ENCODE peak calls at places on chromosomes 2 and 18, in seven cellular contexts. Z is K562, U is GM12891, H is GM12878, W is SK-N-SH, A is HepG2, S is H1. O is an unnamed sample.

GRCh38 chr2:222176890-222177289 is 121.9 kb downstream of the PAX3 start:
- DNase-seq in W (no peak), Z (no peak), A (no peak), S (no peak), H (no peak), U (no peak), O (no peak)

GRCh38 chr2:106965611-106966010 is 79.6 kb upstream of the ST6GAL2 start:
- DNase-seq in Z (no peak), S (no peak), H (no peak), W (no peak), A (no peak), U (no peak), O (no peak)

GRCh38 chr2:6791682-6792081 is 74.0 kb downstream of the CMPK2 start:
- DNase-seq in A (no peak), H (no peak), Z (peak), S (no peak), U (no peak), W (no peak), O (no peak)

GRCh38 chr2:12168354-12169059 is 422.1 kb downstream of the LPIN1 start:
- DNase-seq in A (no peak), S (no peak), Z (no peak), U (no peak), H (no peak), W (no peak), O (no peak)

GRCh38 chr2:28449489-28450395 is 46.1 kb upstream of the PLB1 start:
- DNase-seq in U (no peak), Z (peak), S (no peak), A (no peak), H (no peak), W (no peak), O (no peak)

GRCh38 chr18:37476182-37476581 is 89.4 kb downstream of the CELF4 start:
- DNase-seq in Z (peak), U (peak), H (no peak), S (no peak), W (peak), A (peak), O (peak)

GRCh38 chr2:28358668-28359201 is 33.9 kb upstream of the FOSL2 start:
- DNase-seq in A (no peak), U (no peak), W (no peak), Z (no peak), H (no peak), S (no peak), O (no peak)

GRCh38 chr2:207854484-207855386 is 85.0 kb upstream of the FZD5 start:
- DNase-seq in U (no peak), H (no peak), S (no peak), W (no peak), Z (no peak), A (no peak), O (no peak)

GRCh38 chr2:239035361-239035814 is 187.5 kb downstream of the TWIST2 start:
- DNase-seq in H (no peak), A (no peak), Z (peak), S (no peak), U (peak), W (peak), O (peak)

DNA sequence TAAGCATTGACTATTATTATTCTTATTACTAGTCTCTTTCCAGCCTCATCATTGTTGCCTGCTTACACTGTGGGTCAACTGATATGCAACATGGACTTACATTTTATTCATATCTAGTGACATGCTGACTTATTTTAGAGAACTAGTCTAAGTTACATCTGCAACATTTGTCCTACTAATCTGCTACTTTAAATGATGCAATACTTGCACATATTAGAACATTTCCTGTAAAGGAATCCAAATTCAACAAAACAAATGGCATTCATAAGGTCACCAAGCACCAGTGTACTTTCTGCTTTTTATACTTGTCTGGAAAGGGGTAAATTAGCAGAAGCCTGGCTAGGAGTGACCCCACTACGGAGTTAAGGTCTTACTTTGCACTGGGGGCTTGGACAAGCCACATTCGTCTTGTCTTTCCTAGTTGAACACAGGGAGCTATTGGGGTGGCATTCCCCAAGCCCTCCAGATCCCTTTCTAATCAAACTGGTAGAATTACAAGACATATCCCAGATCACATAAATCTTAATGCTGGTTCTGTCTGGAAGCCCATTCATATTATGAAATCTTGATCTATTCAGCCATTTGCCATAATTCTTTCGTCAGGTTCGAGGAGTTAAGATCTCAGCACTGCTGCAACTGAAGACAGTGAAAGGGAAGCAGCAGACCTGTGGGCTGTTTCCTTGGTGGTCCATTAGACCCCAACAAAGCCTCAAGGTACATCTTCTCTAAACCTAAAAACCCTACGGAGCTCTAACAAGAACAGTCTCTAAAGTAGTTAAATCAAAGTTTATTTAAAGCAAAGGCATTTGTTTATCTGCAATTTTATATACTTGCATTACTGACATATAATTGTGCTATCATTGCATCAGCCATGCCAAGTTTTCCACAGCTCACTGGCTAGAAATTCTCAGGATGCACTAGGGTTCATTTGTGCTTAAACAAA is 49.9 kb upstream of the RTN4 start:
- DNase-seq in U (no peak), Z (no peak), S (no peak), W (no peak), H (no peak), A (no peak), O (no peak)
- TF ChIP-seq POLR2AphosphoS5 in U (no peak), Z (no peak), S (no peak), W (no peak), H (no peak), A (no peak), O (no peak)

GRCh38 chr2:647003-647560 is 30.1 kb downstream of the TMEM18 start:
- DNase-seq in H (no peak), A (no peak), S (no peak), U (no peak), W (no peak), Z (no peak), O (no peak)

GRCh38 chr2:649461-650342 is 27.5 kb downstream of the TMEM18 start:
- DNase-seq in S (no peak), H (no peak), W (no peak), Z (no peak), A (no peak), U (no peak), O (no peak)

GRCh38 chr2:650343-651310 is 26.6 kb downstream of the TMEM18 start:
- DNase-seq in S (no peak), Z (no peak), A (no peak), U (no peak), H (no peak), W (no peak), O (no peak)

GRCh38 chr2:647691-648231 is 29.4 kb downstream of the TMEM18 start:
- DNase-seq in H (no peak), A (no peak), S (no peak), W (no peak), Z (no peak), U (no peak), O (no peak)

GRCh38 chr2:648476-649424 is 28.5 kb downstream of the TMEM18 start:
- DNase-seq in Z (no peak), S (no peak), W (no peak), A (no peak), U (no peak), H (no peak), O (no peak)
- TF ChIP-seq TAF1 in Z (no peak), S (no peak), W (no peak), A (no peak), U (no peak), H (no peak), O (no peak)

GRCh38 chr2:128318776-128319456 is at the start of gene HS6ST1:
- DNase-seq in U (peak), Z (peak), W (peak), S (no peak), A (peak), H (no peak), O (peak)
- TF ChIP-seq POLR2AphosphoS5 in U (no peak), Z (no peak), W (no peak), S (peak), A (no peak), H (no peak), O (no peak)

GRCh38 chr18:38502539-38502938 is 936.9 kb upstream of the CELF4 start:
- DNase-seq in W (no peak), Z (no peak), H (no peak), S (no peak), A (no peak), U (no peak), O (no peak)

GRCh38 chr18:38496222-38496810 is 930.7 kb upstream of the CELF4 start:
- DNase-seq in Z (no peak), U (no peak), A (no peak), H (no peak), S (no peak), W (no peak), O (no peak)

GRCh38 chr18:38493991-38494559 is 928.5 kb upstream of the CELF4 start:
- DNase-seq in Z (no peak), W (no peak), U (no peak), A (no peak), H (no peak), S (no peak), O (no peak)

GRCh38 chr18:38497281-38497680 is 931.7 kb upstream of the CELF4 start:
- DNase-seq in H (no peak), U (no peak), A (no peak), W (no peak), Z (no peak), S (no peak), O (no peak)
- TF ChIP-seq TAF1 in H (no peak), U (no peak), A (no peak), W (no peak), Z (no peak), S (no peak), O (no peak)

DNA sequence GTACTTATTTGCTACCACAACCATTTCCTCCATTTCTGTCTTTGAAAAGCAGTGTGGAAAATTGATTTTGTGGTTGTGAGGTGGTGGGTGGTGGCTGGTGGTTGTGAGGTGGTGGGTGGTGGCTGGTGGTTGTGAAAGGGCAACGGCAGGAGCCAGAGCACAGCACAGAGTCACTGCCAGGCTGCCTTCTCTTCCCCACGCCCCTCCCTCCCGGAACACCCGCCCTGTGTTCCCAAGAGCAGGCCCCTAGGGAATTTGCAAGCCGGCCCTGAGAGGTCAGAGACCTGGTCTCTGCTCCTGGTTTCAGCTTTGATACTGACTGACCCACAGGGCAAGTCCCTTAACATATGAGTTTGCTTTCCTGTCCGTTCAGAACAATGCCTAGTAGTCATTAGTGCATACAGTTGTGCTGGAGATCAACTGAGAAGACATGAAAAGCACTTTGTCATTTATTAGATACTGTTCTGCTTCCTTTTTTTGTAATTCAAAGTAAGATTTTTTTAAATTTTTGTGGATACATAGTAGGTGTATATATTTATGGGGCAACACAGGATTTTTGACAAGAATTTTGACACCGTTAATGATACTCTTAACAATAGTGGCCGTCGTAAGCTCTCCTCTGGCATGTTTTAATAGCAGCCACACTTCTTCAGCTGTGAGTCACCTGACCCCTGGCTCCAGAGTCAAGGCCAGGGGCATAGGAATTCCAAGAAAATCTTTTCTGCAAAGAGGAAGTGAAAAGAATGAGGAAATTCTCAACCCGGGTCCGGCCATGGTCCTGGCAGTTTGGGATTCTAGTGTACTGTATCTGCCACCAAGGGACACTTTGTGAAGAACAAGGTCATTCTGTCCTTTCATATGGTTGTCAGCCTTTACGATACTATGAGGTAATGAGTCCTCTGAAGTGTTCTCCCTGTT is 53.2 kb downstream of the ITGA6 start:
- DNase-seq in A (peak), S (no peak), Z (no peak), W (no peak), U (no peak), H (no peak), O (no peak)
- TF ChIP-seq POLR2AphosphoS5 in A (no peak), S (no peak), Z (no peak), W (no peak), U (no peak), H (no peak), O (no peak)

DNA sequence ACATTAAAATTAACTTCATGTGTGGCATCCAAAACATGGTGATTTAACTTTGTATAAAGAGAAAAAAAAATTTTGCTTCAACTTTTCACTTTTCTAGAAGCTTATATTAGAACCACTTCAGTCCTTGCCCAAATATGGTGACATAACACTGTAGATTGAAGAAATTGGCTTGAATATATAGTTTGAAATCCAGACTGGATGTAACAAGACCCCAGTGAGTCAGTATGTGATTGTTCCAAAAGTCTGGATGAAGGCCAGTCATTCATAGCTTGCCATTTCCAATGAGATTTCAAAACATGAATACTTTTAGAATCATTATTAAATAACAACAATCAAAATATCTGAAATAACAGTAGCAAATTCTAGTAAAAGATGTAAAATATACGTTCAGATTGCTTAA is 104.8 kb upstream of the FN1 start:
- DNase-seq in S (no peak), H (no peak), Z (no peak), W (no peak), U (no peak), A (no peak), O (no peak)
- TF ChIP-seq TAF1 in S (no peak), H (no peak), Z (no peak), W (no peak), U (no peak), A (no peak), O (no peak)

GRCh38 chr2:31078579-31079105 is 59.6 kb downstream of the GALNT14 start:
- DNase-seq in Z (no peak), W (no peak), S (no peak), A (no peak), H (no peak), U (no peak), O (no peak)
- TF ChIP-seq POLR2AphosphoS5 in Z (no peak), W (no peak), S (no peak), A (no peak), H (no peak), U (no peak), O (no peak)

DNA sequence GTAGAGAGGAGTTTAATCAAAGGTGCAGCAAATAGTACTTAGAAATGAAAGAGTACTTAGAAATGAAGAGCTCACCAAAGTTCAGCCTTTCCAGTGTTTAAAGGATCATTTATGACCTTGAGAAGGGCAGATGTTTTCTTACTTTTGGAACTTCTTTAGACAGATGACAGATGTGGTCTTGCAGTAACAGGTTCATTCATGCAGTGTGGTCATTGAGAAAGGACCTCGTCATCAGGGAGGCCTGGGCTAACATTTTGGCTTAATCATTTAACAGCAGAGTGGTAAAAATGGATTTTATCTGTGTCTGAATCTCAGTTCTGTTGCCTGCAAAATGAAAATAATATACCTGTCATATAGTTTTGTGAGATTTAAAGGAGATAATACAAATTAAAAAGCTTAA is 75.1 kb upstream of the NT5C1B start:
- DNase-seq in U (no peak), A (no peak), W (no peak), Z (no peak), S (no peak), H (no peak), O (no peak)
- TF ChIP-seq TAF1 in U (no peak), A (no peak), W (no peak), Z (no peak), S (no peak), H (no peak), O (no peak)

DNA sequence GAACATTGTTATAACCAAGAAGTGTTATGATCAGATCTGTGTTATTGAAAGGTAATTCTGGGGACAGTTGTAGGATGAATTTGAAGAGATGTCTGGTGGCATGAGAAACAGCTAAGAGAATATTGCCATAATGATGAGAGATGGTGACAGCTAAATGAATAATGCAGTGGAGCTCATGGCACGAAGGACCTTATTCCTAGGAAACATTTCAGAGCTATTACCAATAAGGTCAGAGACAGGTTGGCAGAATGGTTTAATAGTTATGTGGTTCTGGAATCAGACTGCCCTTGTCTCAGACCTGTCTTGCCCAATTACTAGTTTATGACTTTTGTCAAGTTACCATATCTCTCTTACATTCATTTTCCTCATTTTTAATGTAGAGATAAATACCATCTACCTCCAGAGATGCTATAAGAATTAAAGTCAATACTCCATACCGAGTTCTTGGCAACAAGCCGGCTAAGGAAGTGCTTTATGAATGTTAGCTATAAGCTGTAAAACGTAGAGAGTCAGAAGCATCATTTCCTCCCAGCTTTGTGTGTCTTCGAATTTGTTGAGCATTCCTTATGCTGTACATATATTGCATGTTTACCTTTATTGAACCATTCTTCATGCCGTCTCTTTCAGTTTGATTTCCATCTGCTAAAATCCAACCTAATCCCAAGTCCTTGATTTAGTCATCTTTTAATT is 73.6 kb upstream of the COL5A2 start:
- DNase-seq in A (no peak), S (no peak), H (no peak), W (no peak), U (no peak), Z (no peak), O (no peak)
- TF ChIP-seq POLR2AphosphoS5 in A (no peak), S (no peak), H (no peak), W (peak), U (no peak), Z (no peak), O (no peak)

O was measured in GM12892.